ENCODE peak calls at places on chromosomes 16 and 17, in seven cellular contexts. H, K, O, B, R, L and I are unnamed samples.

GRCh38 chr17:42517516-42517915 is 18.5 kb upstream of the NAGLU start:
- DNase-seq in R (peak; percentile 84), L (peak; percentile 96), K (peak; percentile 93), H (peak; percentile 94), O (peak; percentile 98), B (peak; percentile 77), I (peak; percentile 80)

GRCh38 chr17:73747221-73748002 is 103.2 kb upstream of the SDK2 start:
- DNase-seq in L (no peak), H (no peak), B (no peak), K (no peak), O (no peak), R (no peak), I (no peak)

GRCh38 chr17:75666959-75667790 is at the start of the genes RECQL5 and SAP30BP:
- DNase-seq in H (peak; percentile 99), K (peak; percentile 99), L (peak; percentile 99), B (peak; percentile 98), O (peak; percentile 100), R (peak; percentile 94), I (peak; percentile 88)

GRCh38 chr16:47043200-47043599 is 69.7 kb upstream of the DNAJA2 start:
- DNase-seq in O (no peak), B (no peak), R (no peak), K (no peak), L (no peak), H (no peak), I (no peak)

GRCh38 chr17:78022425-78022824 is 63.9 kb downstream of the TNRC6C start:
- DNase-seq in R (no peak), K (no peak), H (no peak), O (no peak), L (no peak), B (no peak), I (no peak)

GRCh38 chr16:11877374-11877773 is 26.0 kb upstream of the RSL1D1 start:
- DNase-seq in R (no peak), K (no peak), O (no peak), L (no peak), H (peak; percentile 15), B (no peak), I (no peak)

GRCh38 chr17:47844814-47845453 is 3.9 kb upstream of the SCRN2 start:
- DNase-seq in B (no peak), R (no peak), O (no peak), H (no peak), L (no peak), K (no peak), I (no peak)

GRCh38 chr17:80284631-80285030 is 24.0 kb downstream of the RNF213 start:
- DNase-seq in B (no peak), H (no peak), O (no peak), K (no peak), R (no peak), L (no peak), I (no peak)

GRCh38 chr17:82029391-82029790 is 2.1 kb upstream of the RAC3 start:
- DNase-seq in B (no peak), O (no peak), K (no peak), L (no peak), H (no peak), R (no peak), I (no peak)

GRCh38 chr16:75289189-75289588 is 37.8 kb upstream of the BCAR1 start:
- DNase-seq in L (no peak), R (no peak), K (no peak), O (no peak), B (no peak), H (peak; percentile 24), I (no peak)

GRCh38 chr16:12092347-12092882 is 115.9 kb downstream of the SNX29 start:
- DNase-seq in O (peak; percentile 8), B (no peak), K (no peak), R (no peak), L (no peak), H (peak; percentile 90), I (no peak)

GRCh38 chr17:78086740-78087139 is 41.8 kb downstream of the TMC6 start:
- DNase-seq in B (no peak), K (no peak), R (no peak), O (peak; percentile 49), L (no peak), H (no peak), I (no peak)

GRCh38 chr16:963913-964695 is 6.7 kb downstream of the LMF1 start:
- DNase-seq in L (no peak), H (no peak), K (no peak), O (no peak), B (no peak), R (no peak), I (no peak)

GRCh38 chr17:44220211-44221071 is 966 bp upstream of the UBTF start:
- DNase-seq in B (no peak), H (peak; percentile 64), K (peak; percentile 61), L (no peak), O (peak; percentile 90), R (peak; percentile 77), I (peak; percentile 75)

DNA sequence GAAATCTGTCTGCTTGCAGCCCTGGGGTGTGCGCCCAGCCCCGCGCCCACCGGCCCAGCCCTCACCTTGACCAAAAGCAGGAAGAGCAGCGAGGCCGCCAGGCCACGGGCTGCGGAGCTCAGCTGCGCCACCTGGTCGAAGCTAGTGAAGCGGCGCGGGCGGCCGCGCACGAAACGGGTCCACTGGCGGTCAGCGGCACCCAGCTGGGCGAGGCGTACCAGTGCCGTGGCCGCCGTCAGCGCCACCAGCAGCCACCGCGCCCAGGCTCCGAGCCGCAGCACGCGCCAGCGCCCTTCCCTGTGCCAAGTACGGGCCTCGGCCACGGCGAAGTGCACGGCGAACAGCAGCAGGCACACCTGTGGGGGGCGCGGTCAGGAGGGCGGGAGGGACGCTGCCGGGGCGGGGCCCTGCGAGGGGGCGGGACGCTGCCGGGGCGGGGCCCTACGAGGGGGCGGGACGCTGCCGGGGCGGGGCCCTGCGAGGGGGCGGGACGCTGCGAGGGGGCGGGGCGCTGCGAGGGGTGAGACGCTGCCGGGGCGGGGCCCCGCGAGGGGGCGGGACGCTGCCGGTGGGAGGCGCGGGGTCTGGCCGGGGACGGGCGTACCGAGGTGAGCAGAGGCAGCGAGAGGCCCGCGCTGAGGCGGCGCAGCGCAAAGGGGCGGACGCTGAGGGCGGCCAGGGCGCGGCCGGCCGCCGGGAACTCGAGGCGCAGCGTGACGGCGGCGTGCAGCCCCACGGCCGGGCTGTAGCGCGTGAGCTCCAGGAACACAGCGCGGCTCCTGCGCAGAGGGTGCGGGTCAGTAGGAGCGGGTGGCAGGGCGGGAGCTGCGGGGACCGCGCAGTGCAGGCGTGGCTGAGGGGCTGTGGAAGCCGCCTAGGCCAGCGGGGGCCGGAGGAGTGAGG is 43.3 kb downstream of the TSC2 start:
- DNase-seq in R (peak; percentile 74), H (peak; percentile 54), K (peak; percentile 84), O (no peak), L (no peak), B (no peak), I (no peak)
- TF ChIP-seq CTCF in R (no peak), H (no peak), K (peak; percentile 17), O (no peak), L (no peak), B (no peak), I (no peak)

DNA sequence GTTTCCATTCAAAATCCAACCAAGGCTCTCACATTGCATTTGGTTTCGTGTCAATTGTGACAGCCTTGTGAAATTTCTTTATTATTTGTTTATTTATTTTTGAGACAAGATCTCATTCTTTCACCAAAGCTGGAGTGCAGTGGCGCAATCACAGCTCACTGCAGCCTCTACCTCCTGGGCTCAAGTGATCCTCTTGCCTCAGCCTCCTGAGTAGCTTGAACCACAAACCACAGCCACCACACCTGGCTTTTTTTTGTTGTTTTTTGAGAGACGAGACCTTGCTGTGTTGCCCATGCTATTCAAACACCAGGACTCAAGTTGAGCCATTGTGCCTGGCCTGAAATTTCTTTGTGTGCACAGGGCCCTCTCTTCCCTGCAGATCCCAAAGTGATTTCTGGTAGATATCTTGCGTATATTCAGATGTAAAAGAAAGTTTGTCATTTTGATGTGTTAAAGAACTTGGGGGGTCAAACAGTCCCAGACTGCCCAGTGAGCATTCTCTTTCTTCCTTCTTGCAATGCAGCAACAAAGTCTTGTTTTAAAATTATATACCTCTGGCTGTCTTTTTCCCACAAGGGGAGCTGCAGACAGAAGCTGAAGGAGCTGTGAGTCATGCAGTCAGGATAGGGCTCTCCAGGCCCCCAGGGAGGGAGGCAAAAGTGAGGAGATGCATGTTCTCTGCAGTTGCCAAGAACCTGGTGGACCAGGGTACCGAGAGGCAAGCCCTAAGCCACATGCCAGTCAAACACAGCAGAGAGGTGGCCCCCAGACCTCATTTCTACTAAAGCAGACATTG is 15.5 kb upstream of the USP22 start:
- DNase-seq in L (no peak), K (no peak), B (no peak), O (no peak), R (no peak), H (peak; percentile 13), I (no peak)
- TF ChIP-seq CTCF in L (no peak), K (no peak), B (no peak), O (no peak), R (no peak), H (peak; percentile 9), I (no peak)

GRCh38 chr16:8855051-8855786 is 13.6 kb downstream of the CARHSP1 start:
- DNase-seq in O (no peak), H (no peak), L (peak; percentile 20), R (no peak), K (no peak), B (no peak), I (no peak)
- TF ChIP-seq CTCF in O (no peak), H (peak; percentile 23), L (no peak), R (no peak), K (peak; percentile 13), B (no peak), I (no peak)

GRCh38 chr16:20711277-20711911 is 13.9 kb upstream of the ACSM1 start:
- DNase-seq in O (no peak), K (no peak), L (no peak), B (no peak), H (no peak), R (no peak), I (no peak)
- TF ChIP-seq CTCF in O (no peak), K (no peak), L (no peak), B (no peak), H (no peak), R (no peak), I (no peak)

DNA sequence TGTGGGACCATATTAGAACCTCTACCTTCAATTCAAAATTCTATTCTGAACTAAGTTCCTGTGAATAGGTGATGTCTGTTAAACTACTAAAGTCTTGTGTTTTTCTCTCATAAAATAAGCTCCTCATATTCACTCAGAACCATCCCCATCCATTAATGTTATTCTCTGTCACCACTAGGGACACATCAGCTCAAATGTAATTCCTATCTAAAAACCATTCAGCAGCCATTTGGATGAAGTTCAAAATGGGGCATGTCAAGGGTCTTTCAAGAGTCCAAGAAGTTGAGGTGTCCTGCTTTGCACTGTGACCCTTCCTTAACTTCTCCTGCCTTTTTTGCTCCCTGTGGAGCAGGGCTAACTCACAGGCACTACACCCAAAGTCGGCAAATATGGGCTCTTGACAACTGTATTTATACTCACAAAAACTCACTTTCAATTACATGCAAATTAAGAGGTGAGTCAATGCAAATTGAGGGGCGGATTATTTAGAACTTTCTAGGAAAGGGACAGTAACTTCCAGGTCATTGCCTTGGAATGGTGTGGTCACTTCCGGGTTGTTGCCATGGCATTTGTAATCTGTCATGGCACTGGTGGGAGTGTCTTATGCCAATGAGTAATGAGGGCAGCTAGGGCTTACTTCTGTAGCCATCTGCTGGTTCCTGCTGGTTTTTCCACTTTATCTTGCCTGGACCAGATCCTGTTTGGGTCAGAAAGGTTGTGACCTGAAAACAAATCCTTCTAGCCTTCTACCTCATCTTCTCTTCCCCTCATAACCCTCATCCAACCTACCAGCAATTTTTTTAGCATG is 128.2 kb upstream of the COX10 start:
- DNase-seq in B (no peak), H (peak; percentile 33), L (no peak), K (no peak), R (no peak), O (no peak), I (no peak)
- TF ChIP-seq CTCF in B (no peak), H (no peak), L (no peak), K (no peak), R (no peak), O (no peak), I (no peak)

GRCh38 chr16:86740298-86740697 is 161.9 kb downstream of the FOXL1 start:
- DNase-seq in H (no peak), L (no peak), R (no peak), K (no peak), O (no peak), B (no peak), I (no peak)
- TF ChIP-seq CTCF in H (no peak), L (no peak), R (no peak), K (no peak), O (no peak), B (no peak), I (no peak)